ENCODE peak calls at places on chromosomes 6 and 20, in five cellular contexts. One of them, this sample, is unnamed.
A peak's percentile ranks its signal among the peaks of the same experiment; 100 is the strongest.

GRCh38 chr6:168479421-168479820 is 38.4 kb downstream of the SMOC2 start:
- DNase-seq in heart right ventricle: no peak
- DNase-seq in ascending aorta: no peak
- DNase-seq in IMR-90: no peak
- DNase-seq in spleen: no peak
- DNase-seq in this sample: no peak

GRCh38 chr6:168715643-168716481 is 274.9 kb downstream of the SMOC2 start:
- DNase-seq in heart right ventricle: no peak
- DNase-seq in ascending aorta: no peak
- DNase-seq in IMR-90: no peak
- DNase-seq in spleen: no peak
- DNase-seq in this sample: no peak

GRCh38 chr20:51122931-51123658 is 100.2 kb upstream of the KCNG1 start:
- DNase-seq in heart right ventricle: no peak
- DNase-seq in ascending aorta: no peak
- DNase-seq in IMR-90: no peak
- DNase-seq in spleen: no peak
- DNase-seq in this sample: no peak

GRCh38 chr6:39029156-39030011 is 19.2 kb upstream of the GLP1R start:
- DNase-seq in heart right ventricle: no peak
- DNase-seq in ascending aorta: no peak
- DNase-seq in IMR-90: no peak
- DNase-seq in spleen: no peak
- DNase-seq in this sample: no peak

GRCh38 chr6:72522735-72523141 is 99.1 kb upstream of the KCNQ5 start:
- DNase-seq in heart right ventricle: no peak
- DNase-seq in ascending aorta: no peak
- DNase-seq in IMR-90: no peak
- DNase-seq in spleen: no peak
- DNase-seq in this sample: no peak

GRCh38 chr6:159443521-159443920 is 249.5 kb downstream of the SOD2 start:
- DNase-seq in heart right ventricle: no peak
- DNase-seq in ascending aorta: no peak
- DNase-seq in IMR-90: no peak
- DNase-seq in spleen: no peak
- DNase-seq in this sample: no peak

GRCh38 chr6:55758156-55758942 is 117.0 kb downstream of the BMP5 start:
- DNase-seq in heart right ventricle: no peak
- DNase-seq in ascending aorta: no peak
- DNase-seq in IMR-90: peak; percentile 91
- DNase-seq in spleen: no peak
- DNase-seq in this sample: peak; percentile 91

GRCh38 chr20:38460040-38460623 is 12.5 kb upstream of the RALGAPB start:
- DNase-seq in heart right ventricle: peak; percentile 38
- DNase-seq in ascending aorta: no peak
- DNase-seq in IMR-90: peak; percentile 81
- DNase-seq in spleen: no peak
- DNase-seq in this sample: peak; percentile 88

GRCh38 chr6:4941782-4942672 is 61.8 kb downstream of the RPP40 start:
- DNase-seq in heart right ventricle: peak; percentile 25
- DNase-seq in ascending aorta: no peak
- DNase-seq in IMR-90: peak; percentile 96
- DNase-seq in spleen: no peak
- DNase-seq in this sample: peak; percentile 96

GRCh38 chr6:96001891-96002575 is 13.7 kb upstream of the FUT9 start:
- DNase-seq in heart right ventricle: no peak
- DNase-seq in ascending aorta: no peak
- DNase-seq in IMR-90: no peak
- DNase-seq in spleen: peak; percentile 64
- DNase-seq in this sample: no peak

GRCh38 chr6:28983838-28984237 is 21.3 kb downstream of the ZNF311 start:
- DNase-seq in heart right ventricle: no peak
- DNase-seq in ascending aorta: no peak
- DNase-seq in IMR-90: no peak
- DNase-seq in spleen: no peak
- DNase-seq in this sample: no peak

GRCh38 chr6:4459981-4460380 is 316.2 kb upstream of the CDYL start:
- DNase-seq in heart right ventricle: no peak
- DNase-seq in ascending aorta: no peak
- DNase-seq in IMR-90: no peak
- DNase-seq in spleen: no peak
- DNase-seq in this sample: no peak

GRCh38 chr6:4319992-4320683 is 184.8 kb upstream of the ECI2 start:
- DNase-seq in heart right ventricle: peak; percentile 48
- DNase-seq in ascending aorta: no peak
- DNase-seq in IMR-90: peak; percentile 65
- DNase-seq in spleen: no peak
- DNase-seq in this sample: peak; percentile 94

GRCh38 chr20:50434653-50435396 is 75.4 kb upstream of the PTPN1 start:
- DNase-seq in heart right ventricle: no peak
- DNase-seq in ascending aorta: no peak
- DNase-seq in IMR-90: peak; percentile 86
- DNase-seq in spleen: no peak
- DNase-seq in this sample: peak; percentile 99

GRCh38 chr6:68975064-68975463 is 340.0 kb downstream of the ADGRB3 start:
- DNase-seq in heart right ventricle: peak; percentile 27
- DNase-seq in ascending aorta: no peak
- DNase-seq in IMR-90: no peak
- DNase-seq in spleen: no peak
- DNase-seq in this sample: no peak

GRCh38 chr20:40744072-40744471 is 55.0 kb upstream of the MAFB start:
- DNase-seq in heart right ventricle: no peak
- DNase-seq in ascending aorta: no peak
- DNase-seq in IMR-90: no peak
- DNase-seq in spleen: no peak
- DNase-seq in this sample: no peak

DNA sequence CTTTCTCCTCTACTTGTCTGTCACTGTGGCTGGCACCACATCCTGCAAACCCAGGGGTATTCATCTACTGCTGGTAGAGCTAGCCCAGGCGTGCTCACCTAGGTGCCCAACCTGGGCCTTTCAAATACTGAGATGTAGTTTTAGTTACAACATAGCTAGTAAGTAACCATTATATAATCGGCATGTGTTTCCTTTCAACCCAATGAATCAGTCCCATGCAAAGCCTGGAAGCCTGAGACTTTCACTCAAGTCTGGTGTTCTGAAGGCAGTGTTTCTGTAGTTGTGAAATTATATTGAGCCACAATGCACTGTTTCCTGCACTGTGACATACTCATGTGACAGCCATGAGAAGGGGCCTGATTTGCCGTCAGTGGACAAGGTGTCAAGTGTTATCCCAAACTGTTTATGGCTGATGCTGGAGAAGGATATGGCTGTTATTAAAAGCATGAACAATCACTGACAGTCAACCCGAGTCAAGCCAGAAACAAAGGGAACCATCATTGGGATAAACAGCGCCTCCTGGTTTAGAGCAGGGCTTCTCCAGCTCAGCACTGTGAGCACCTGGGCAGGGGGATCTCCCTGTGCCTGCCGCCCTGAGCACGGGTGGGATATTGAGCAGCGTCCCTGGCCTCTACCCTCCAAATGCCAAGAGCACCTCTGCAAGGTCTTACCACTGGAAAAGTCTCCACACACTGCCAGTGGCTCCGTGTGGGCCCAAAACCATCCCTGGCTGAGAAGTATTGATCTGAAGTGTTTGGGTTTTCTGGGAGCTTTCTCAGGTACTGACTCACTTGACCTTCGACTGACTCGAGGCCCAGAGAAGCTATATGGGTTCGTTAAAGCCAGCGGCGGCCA is 1.6 kb downstream of the PSMA7 start:
- DNase-seq in heart right ventricle: no peak
- DNase-seq in ascending aorta: no peak
- DNase-seq in IMR-90: peak; percentile 38
- DNase-seq in spleen: no peak
- DNase-seq in this sample: peak; percentile 64
- TF ChIP-seq CTCF in heart right ventricle: no peak
- TF ChIP-seq CTCF in ascending aorta: no peak
- TF ChIP-seq CTCF in IMR-90: peak; percentile 38
- TF ChIP-seq CTCF in spleen: no peak
- TF ChIP-seq CTCF in this sample: peak; percentile 38

GRCh38 chr6:41939848-41940758 is 1.5 kb downstream of the CCND3 start:
- DNase-seq in heart right ventricle: no peak
- DNase-seq in ascending aorta: no peak
- DNase-seq in IMR-90: peak; percentile 34
- DNase-seq in spleen: peak; percentile 80
- DNase-seq in this sample: peak; percentile 51

GRCh38 chr6:41941280-41942044 is at the start of gene CCND3:
- DNase-seq in heart right ventricle: peak; percentile 93
- DNase-seq in ascending aorta: peak; percentile 95
- DNase-seq in IMR-90: peak; percentile 91
- DNase-seq in spleen: peak; percentile 98
- DNase-seq in this sample: peak; percentile 93

GRCh38 chr6:41939091-41939847 is 2.3 kb downstream of the CCND3 start:
- DNase-seq in heart right ventricle: peak; percentile 35
- DNase-seq in ascending aorta: peak; percentile 74
- DNase-seq in IMR-90: peak; percentile 43
- DNase-seq in spleen: peak; percentile 88
- DNase-seq in this sample: peak; percentile 85

GRCh38 chr6:41940759-41941279 is 789 bp downstream of the CCND3 start:
- DNase-seq in heart right ventricle: peak; percentile 66
- DNase-seq in ascending aorta: no peak
- DNase-seq in IMR-90: peak; percentile 12
- DNase-seq in spleen: peak; percentile 89
- DNase-seq in this sample: peak; percentile 38

DNA sequence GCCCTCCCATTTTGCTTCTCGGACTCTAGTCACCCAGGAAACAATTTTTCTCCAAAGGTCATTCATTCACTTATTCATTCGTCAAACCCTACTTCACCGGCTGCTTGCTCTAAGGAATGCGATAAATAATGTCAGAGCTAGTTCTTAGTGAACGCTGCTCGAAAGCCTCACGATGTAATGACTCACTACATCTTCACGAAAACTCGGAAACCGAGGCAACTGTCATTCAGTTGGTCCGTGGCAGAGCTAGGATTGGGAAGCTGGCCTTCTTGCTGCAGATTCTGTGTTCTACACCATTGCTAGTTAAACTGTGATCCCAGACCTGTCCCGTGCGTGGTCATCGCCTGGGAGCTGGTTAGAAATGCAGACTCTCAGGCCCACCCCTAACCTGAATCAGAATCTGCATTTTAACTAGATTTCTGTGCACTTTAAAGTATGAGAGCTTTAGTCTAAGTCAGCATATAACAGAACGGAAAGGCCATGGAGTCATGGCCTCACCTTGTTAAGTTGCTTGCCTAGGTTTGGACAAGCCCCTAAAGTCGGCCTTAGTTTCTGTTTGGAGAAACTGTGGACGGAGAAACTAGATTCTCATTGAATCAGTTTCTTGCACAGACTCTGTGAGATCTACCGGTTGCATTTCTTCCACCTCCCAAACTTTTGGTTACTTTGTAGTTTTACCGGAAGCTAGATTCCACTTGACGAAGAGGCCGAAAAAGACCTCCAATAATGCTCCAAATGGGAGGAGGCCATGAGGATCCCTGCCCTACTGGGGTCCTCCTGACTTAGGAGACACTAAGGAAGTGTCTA is 640 bp upstream of the CCND3 start:
- DNase-seq in heart right ventricle: no peak
- DNase-seq in ascending aorta: no peak
- DNase-seq in IMR-90: peak; percentile 88
- DNase-seq in spleen: no peak
- DNase-seq in this sample: peak; percentile 88
- H3K4me3 ChIP-seq in heart right ventricle: peak overlapping the region; percentile 57
- H3K4me3 ChIP-seq in ascending aorta: peak overlapping the region; percentile 84
- H3K4me3 ChIP-seq in IMR-90: peak overlapping the region; percentile 46
- H3K4me3 ChIP-seq in spleen: peak overlapping the region; percentile 91
- H3K4me3 ChIP-seq in this sample: peak overlapping the region; percentile 55

GRCh38 chr20:11958852-11959251 is 41.2 kb downstream of the BTBD3 start:
- DNase-seq in heart right ventricle: no peak
- DNase-seq in ascending aorta: no peak
- DNase-seq in IMR-90: no peak
- DNase-seq in spleen: no peak
- DNase-seq in this sample: no peak
- TF ChIP-seq CTCF in heart right ventricle: no peak
- TF ChIP-seq CTCF in ascending aorta: no peak
- TF ChIP-seq CTCF in IMR-90: no peak
- TF ChIP-seq CTCF in spleen: no peak
- TF ChIP-seq CTCF in this sample: no peak

GRCh38 chr6:35495258-35496035 is 1.4 kb downstream of the TEAD3 start:
- DNase-seq in heart right ventricle: no peak
- DNase-seq in ascending aorta: no peak
- DNase-seq in IMR-90: peak; percentile 38
- DNase-seq in spleen: no peak
- DNase-seq in this sample: peak; percentile 71
- H3K4me3 ChIP-seq in heart right ventricle: peak overlapping the region; percentile 84
- H3K4me3 ChIP-seq in ascending aorta: peak overlapping the region; percentile 96
- H3K4me3 ChIP-seq in IMR-90: peak overlapping the region; percentile 63
- H3K4me3 ChIP-seq in spleen: peak overlapping the region; percentile 59
- H3K4me3 ChIP-seq in this sample: peak overlapping the region; percentile 82

GRCh38 chr6:33390173-33390572 is 1.4 kb upstream of the KIFC1 start:
- DNase-seq in heart right ventricle: no peak
- DNase-seq in ascending aorta: no peak
- DNase-seq in IMR-90: no peak
- DNase-seq in spleen: no peak
- DNase-seq in this sample: no peak

GRCh38 chr6:33380272-33380981 is 11.2 kb upstream of the KIFC1 start:
- DNase-seq in heart right ventricle: no peak
- DNase-seq in ascending aorta: no peak
- DNase-seq in IMR-90: no peak
- DNase-seq in spleen: no peak
- DNase-seq in this sample: no peak

GRCh38 chr6:33383427-33384185 is 8.0 kb upstream of the KIFC1 start:
- DNase-seq in heart right ventricle: no peak
- DNase-seq in ascending aorta: no peak
- DNase-seq in IMR-90: no peak
- DNase-seq in spleen: no peak
- DNase-seq in this sample: no peak

GRCh38 chr6:33384581-33385020 is 7.0 kb upstream of the KIFC1 start:
- DNase-seq in heart right ventricle: no peak
- DNase-seq in ascending aorta: no peak
- DNase-seq in IMR-90: peak; percentile 80
- DNase-seq in spleen: no peak
- DNase-seq in this sample: peak; percentile 78
- TF ChIP-seq CTCF in heart right ventricle: no peak
- TF ChIP-seq CTCF in ascending aorta: no peak
- TF ChIP-seq CTCF in IMR-90: peak; percentile 61
- TF ChIP-seq CTCF in spleen: no peak
- TF ChIP-seq CTCF in this sample: peak; percentile 63

DNA sequence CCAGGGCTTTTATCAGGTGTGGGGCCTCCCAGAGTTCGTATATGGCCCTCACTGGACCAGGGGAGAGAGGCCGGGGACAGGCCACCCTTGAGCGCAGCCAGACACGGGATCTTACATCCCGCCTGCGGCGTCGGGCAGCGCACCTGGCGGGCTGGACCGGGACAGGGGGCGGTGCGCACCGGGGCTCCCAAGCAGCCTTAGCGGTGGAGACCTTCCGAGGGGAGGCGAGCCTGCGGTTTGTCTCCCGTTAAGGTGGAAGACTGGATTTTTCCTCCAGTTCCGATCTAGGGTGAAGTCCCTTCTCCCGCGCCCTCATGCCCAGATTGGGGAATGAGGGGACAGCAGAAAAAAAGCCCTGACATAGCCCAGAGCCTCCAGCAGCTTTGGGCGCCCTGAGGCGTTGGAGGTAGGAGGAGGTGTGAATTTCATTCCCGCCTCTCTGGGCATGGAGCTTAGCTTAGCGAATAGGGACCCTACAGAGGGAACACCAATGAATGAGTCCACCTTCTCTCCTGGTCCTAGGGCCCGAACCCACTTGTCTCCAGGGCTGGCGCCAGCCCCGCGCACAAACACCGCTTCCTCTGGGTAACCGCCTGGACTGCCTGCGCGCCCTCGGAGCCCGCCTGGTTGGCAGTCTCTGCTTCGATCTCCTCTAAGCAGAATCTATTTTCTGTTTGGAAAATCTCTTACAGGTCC is 6.7 kb upstream of the LAMP5 start:
- DNase-seq in heart right ventricle: no peak
- DNase-seq in ascending aorta: no peak
- DNase-seq in IMR-90: no peak
- DNase-seq in spleen: no peak
- DNase-seq in this sample: no peak
- H3K4me3 ChIP-seq in heart right ventricle: no peak overlapping the region
- H3K4me3 ChIP-seq in ascending aorta: no peak overlapping the region
- H3K4me3 ChIP-seq in IMR-90: no peak overlapping the region
- H3K4me3 ChIP-seq in spleen: no peak overlapping the region
- H3K4me3 ChIP-seq in this sample: no peak overlapping the region

This sample was measured in fibroblast of villous mesenchyme.